ENCODE peak calls at places on chromosomes 11 and 22, in five cellular contexts. F, X, L, J and E are unnamed samples.
A peak's percentile ranks its signal among the peaks of the same experiment; 100 is the strongest.

GRCh38 chr11:111870522-111870886 is 877 bp downstream of the ALG9 start:
- DNase-seq in F (no peak), X (no peak), L (no peak), J (no peak), E (no peak)

GRCh38 chr22:40603088-40603605 is 33.4 kb downstream of the MRTFA start:
- DNase-seq in F (no peak), X (no peak), L (no peak), J (peak; percentile 50), E (peak; percentile 61)

GRCh38 chr11:2271327-2272240 is 1.2 kb upstream of the ASCL2 start:
- DNase-seq in F (no peak), X (peak; percentile 3), L (no peak), J (no peak), E (no peak)

GRCh38 chr22:42686756-42687491 is 33.7 kb downstream of the A4GALT start:
- DNase-seq in F (no peak), X (no peak), L (no peak), J (no peak), E (no peak)

GRCh38 chr11:119700030-119700429 is 29.0 kb downstream of the NECTIN1 start:
- DNase-seq in F (no peak), X (no peak), L (no peak), J (no peak), E (no peak)

GRCh38 chr11:135027461-135027860 is 615.4 kb upstream of the B3GAT1 start:
- DNase-seq in F (peak; percentile 51), X (peak; percentile 69), L (no peak), J (peak; percentile 50), E (peak; percentile 17)

GRCh38 chr11:128397362-128397761 is 190.0 kb downstream of the ETS1 start:
- DNase-seq in F (no peak), X (no peak), L (no peak), J (no peak), E (no peak)

GRCh38 chr11:95544095-95544795 is 245.3 kb downstream of the FAM76B start:
- DNase-seq in F (peak; percentile 32), X (no peak), L (no peak), J (peak; percentile 35), E (peak; percentile 33)

GRCh38 chr11:120569903-120570302 is 58.4 kb downstream of the GRIK4 start:
- DNase-seq in F (no peak), X (no peak), L (no peak), J (no peak), E (no peak)

DNA sequence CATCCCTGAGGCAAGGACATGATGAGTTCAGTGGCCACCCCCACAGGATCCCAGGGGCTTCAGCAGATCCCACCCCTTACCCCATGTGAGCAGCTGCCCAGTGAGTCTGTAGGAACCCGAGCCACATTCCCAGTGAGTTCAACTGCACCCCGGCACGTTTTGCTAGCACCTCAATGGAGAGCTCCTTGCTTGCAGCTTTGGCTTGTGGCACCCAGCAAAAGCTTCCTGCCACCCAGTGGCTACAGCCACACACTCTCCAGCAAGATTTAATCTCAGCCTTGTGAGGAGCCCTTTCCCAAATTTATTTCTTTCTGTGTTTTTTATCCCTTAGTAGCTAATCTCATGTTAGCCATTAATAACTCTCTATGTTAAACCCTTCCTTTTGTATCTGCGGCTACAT is 4.0 kb downstream of the SAA1 start:
- DNase-seq in F (no peak), X (no peak), L (no peak), J (no peak), E (no peak)
- TF ChIP-seq CTCF in F (no peak), X (no peak), L (no peak), J (no peak), E (no peak)

GRCh38 chr11:70378506-70379134 is 19.7 kb upstream of the CTTN start:
- DNase-seq in F (no peak), X (no peak), L (no peak), J (no peak), E (no peak)
- TF ChIP-seq CTCF in F (peak; percentile 16), X (no peak), L (peak; percentile 10), J (peak; percentile 56), E (no peak)

GRCh38 chr11:11157201-11157600 is 195.8 kb downstream of the CSNK2A3 start:
- DNase-seq in F (peak; percentile 41), X (peak; percentile 55), L (no peak), J (peak; percentile 54), E (peak; percentile 11)
- TF ChIP-seq CTCF in F (peak; percentile 40), X (peak; percentile 27), L (peak; percentile 72), J (peak; percentile 65), E (peak; percentile 44)

DNA sequence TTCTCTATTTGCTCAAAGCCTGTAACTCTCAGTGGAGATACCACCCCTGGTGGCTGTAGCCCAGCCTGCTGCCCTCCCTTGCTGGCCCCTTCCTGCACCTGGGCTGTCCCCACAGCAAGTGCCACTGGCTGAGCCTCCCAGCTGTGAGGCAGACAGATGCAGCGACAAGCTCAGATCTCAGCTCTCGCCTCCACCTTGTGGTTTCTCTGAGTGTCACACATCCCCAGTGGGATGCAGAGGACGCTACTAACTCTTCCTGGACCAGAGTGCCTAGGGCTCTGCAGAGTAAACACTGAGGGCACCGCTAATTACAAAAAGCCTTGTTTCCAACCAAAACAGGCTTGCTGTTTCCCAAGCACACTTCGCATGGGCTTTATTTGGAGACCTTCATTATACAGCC is 8.9 kb downstream of the YPEL1 start:
- DNase-seq in F (peak; percentile 94), X (peak; percentile 41), L (no peak), J (peak; percentile 59), E (no peak)
- TF ChIP-seq CTCF in F (peak; percentile 99), X (peak; percentile 22), L (no peak), J (peak; percentile 61), E (peak; percentile 9)

DNA sequence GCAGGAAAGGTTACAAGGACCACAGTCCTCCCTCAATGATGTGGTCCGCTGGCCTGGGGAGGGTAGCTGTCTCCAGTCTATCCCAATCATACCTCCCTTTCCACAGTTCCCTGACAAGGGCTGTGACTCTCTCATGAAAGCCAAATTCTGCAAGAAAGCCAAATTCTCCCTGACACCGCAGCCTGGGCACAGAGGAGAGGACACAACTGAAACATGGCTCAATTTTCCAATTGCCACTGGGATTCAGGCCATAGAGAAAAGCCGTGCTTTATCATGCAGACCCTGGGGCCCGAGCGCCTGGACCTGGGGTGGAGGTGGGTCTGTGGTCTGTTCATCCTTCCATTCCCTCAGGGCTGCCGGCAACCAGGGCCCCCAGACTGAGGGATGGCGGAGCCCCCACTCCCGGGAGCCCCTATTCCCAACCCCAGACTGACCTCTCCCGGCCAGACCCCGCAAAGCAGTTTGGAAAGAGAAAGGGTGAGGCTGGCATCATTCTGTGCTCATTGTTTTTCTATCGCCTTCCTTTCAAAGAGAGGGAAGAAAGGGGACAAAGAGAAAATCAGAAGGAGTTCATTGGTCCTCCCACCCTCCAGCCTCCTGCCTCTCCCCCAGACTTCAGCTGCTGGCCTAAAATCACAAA is 239.5 kb downstream of the BUD13 start:
- DNase-seq in F (no peak), X (no peak), L (no peak), J (no peak), E (no peak)
- TF ChIP-seq CTCF in F (peak; percentile 14), X (no peak), L (no peak), J (peak; percentile 27), E (no peak)

GRCh38 chr22:27881404-27881803 is 37.7 kb downstream of the PITPNB start:
- DNase-seq in F (no peak), X (no peak), L (no peak), J (no peak), E (peak; percentile 51)

GRCh38 chr22:27877501-27877900 is 41.6 kb downstream of the PITPNB start:
- DNase-seq in F (no peak), X (no peak), L (no peak), J (no peak), E (no peak)

GRCh38 chr22:27880778-27881394 is 38.2 kb downstream of the PITPNB start:
- DNase-seq in F (peak; percentile 58), X (peak; percentile 48), L (peak; percentile 57), J (peak; percentile 72), E (peak; percentile 83)

GRCh38 chr22:27876684-27877083 is 42.4 kb downstream of the PITPNB start:
- DNase-seq in F (no peak), X (no peak), L (no peak), J (no peak), E (peak; percentile 79)

DNA sequence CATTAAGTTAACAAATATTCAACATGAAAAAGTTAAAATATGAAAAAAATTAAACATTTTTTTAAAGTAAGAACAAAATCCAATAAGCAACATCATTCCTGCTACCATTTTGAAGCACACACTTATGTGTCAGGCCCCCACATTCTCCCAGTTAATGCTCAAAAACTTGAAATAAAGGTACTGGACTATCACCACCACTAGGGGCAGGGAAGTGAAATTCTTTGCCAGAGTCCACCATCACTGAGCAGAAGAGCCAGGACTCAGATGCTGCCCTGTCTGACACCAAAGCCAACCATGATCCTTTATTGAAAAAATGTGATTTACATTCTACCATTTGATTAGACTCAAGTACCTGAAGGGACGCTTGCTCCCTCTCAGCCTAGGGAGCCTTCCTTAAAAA is 39.1 kb downstream of the PITPNB start:
- DNase-seq in F (peak; percentile 35), X (peak; percentile 48), L (no peak), J (peak; percentile 49), E (peak; percentile 54)
- TF ChIP-seq CTCF in F (peak; percentile 51), X (peak; percentile 76), L (peak; percentile 66), J (peak; percentile 56), E (peak; percentile 74)